ENCODE peak calls at places on chromosomes 6 and 20, in seven cellular contexts. Y, N, H, J, E, W and K are unnamed samples. For H3K36me3, the result is how much of the 10 kb centered on the place peaks cover.

GRCh38 chr6:44641344-44641743 is 253.8 kb downstream of the CDC5L start:
- DNase-seq in Y (no peak), N (no peak), H (no peak), J (no peak), E (no peak), W (no peak), K (no peak)

GRCh38 chr6:68689910-68690309 is 54.8 kb downstream of the ADGRB3 start:
- DNase-seq in Y (no peak), N (no peak), H (no peak), J (no peak), E (no peak), W (no peak), K (no peak)

GRCh38 chr6:30544666-30545272 is 11.5 kb downstream of the GNL1 start:
- DNase-seq in Y (peak), N (peak), H (peak), J (peak), E (peak), W (no peak), K (peak)

GRCh38 chr6:100186552-100186951 is 192.5 kb upstream of the MCHR2 start:
- DNase-seq in Y (no peak), N (no peak), H (no peak), J (no peak), E (no peak), W (no peak), K (no peak)

GRCh38 chr6:129744201-129744879 is 34.4 kb upstream of the ARHGAP18 start:
- DNase-seq in Y (peak), N (peak), H (no peak), J (peak), E (no peak), W (no peak), K (no peak)

GRCh38 chr6:119218548-119218947 is 131.0 kb downstream of the MAN1A1 start:
- DNase-seq in Y (no peak), N (no peak), H (no peak), J (no peak), E (no peak), W (no peak), K (no peak)

GRCh38 chr6:158703121-158703839 is 53.4 kb downstream of the SYTL3 start:
- DNase-seq in Y (no peak), N (no peak), H (no peak), J (no peak), E (peak), W (no peak), K (no peak)

GRCh38 chr20:38806855-38807655 is 1.6 kb downstream of the PPP1R16B start:
- DNase-seq in Y (peak), N (no peak), H (no peak), J (no peak), E (peak), W (no peak), K (no peak)

GRCh38 chr6:21595265-21595950 is 1.9 kb downstream of the SOX4 start:
- DNase-seq in Y (no peak), N (no peak), H (no peak), J (no peak), E (peak), W (no peak), K (no peak)

GRCh38 chr6:129029778-129030177 is 146.8 kb downstream of the LAMA2 start:
- DNase-seq in Y (peak), N (no peak), H (no peak), J (no peak), E (no peak), W (no peak), K (no peak)

GRCh38 chr20:61170921-61171320 is 81.1 kb upstream of the CDH4 start:
- DNase-seq in Y (no peak), N (no peak), H (no peak), J (no peak), E (no peak), W (no peak), K (no peak)

GRCh38 chr6:135280375-135281136 is 99.4 kb downstream of the MYB start:
- DNase-seq in Y (no peak), N (no peak), H (no peak), J (no peak), E (peak), W (no peak), K (no peak)

GRCh38 chr20:23122321-23122720 is 36.2 kb upstream of the CD93 start:
- DNase-seq in Y (no peak), N (no peak), H (no peak), J (no peak), E (no peak), W (no peak), K (no peak)

GRCh38 chr20:48278961-48279481 is 493.7 kb upstream of the SULF2 start:
- DNase-seq in Y (no peak), N (no peak), H (no peak), J (no peak), E (no peak), W (no peak), K (no peak)

GRCh38 chr6:137155830-137156229 is 17.6 kb downstream of the IL22RA2 start:
- DNase-seq in Y (no peak), N (no peak), H (no peak), J (no peak), E (no peak), W (peak), K (no peak)
- TF ChIP-seq POLR2AphosphoS5 in Y (no peak), N (no peak), H (no peak), J (no peak), E (no peak), W (no peak), K (no peak)

DNA sequence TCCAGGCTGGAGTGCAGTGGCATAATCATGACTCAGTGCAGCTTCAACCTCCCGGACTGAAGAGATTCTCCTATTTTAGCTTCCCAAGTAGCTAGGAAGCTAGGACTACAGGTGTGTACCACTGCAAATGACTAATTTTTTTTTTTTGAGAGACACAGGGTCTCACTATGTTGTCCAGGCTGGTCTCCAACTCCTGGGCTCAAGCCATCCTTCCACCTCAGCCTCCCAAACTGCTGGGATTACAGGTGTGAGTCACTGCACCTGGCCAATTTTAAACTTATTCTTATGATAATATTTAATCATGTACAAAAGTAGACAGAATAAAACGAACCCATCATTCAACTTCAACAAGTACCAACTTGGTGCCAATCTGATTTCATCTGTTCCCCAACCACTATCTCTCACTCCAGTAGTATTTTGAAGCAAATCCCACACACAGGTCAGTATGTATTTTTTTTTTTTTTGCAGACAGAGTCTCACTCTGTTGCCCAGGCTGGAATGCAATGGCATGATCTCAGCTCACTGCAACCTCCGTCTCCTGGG is 32.5 kb downstream of the BCL2L1 start:
- DNase-seq in Y (no peak), N (no peak), H (no peak), J (no peak), E (no peak), W (no peak), K (no peak)
- H3K36me3 ChIP-seq in Y (under half), N (under half), H (half or more), J (half or more), E (under half), W (under half), K (under half)

GRCh38 chr20:13219327-13220193 is 1.5 kb upstream of the ISM1 start:
- DNase-seq in Y (peak), N (no peak), H (no peak), J (no peak), E (no peak), W (no peak), K (no peak)

GRCh38 chr20:13220857-13221297 is at the start of gene ISM1:
- DNase-seq in Y (peak), N (no peak), H (no peak), J (no peak), E (peak), W (no peak), K (no peak)

GRCh38 chr20:13221673-13222318 is 722 bp downstream of the ISM1 start:
- DNase-seq in Y (peak), N (peak), H (no peak), J (peak), E (peak), W (no peak), K (no peak)

GRCh38 chr20:13221313-13221672 is 219 bp downstream of the ISM1 start:
- DNase-seq in Y (no peak), N (no peak), H (no peak), J (no peak), E (no peak), W (no peak), K (no peak)

DNA sequence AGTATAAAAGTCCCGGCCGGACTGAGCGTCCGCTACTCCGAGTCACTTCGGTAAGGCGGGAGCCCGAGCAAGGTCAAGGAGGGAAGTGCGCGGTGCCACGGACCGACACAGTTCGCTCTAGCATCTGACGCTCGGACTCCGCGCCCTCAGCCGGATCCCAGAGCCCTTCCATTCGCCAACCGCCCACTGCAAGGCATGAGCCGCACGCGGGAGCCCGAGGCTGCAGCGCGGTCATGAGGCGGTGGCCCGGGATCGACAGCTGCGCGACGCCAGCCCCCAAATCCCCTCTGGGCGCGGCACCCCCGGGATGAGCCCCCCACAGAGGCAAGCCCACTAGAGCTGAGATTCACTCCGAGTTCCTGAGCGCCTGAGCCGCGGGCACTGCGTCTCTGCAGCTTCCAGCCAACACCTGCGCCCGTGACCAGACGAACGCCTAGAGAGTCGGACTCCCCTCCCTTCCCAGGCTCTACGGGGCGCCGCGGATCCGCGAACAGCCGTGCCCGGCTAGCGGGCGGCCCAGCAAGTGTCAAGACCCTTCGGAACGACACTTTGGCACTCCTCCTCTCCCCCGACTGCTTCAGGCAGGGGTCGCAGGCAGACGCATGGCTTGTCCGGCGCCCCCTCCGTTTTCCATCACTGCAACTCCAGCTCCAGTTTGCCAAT is 749 bp upstream of the ISM1 start:
- DNase-seq in Y (peak), N (no peak), H (no peak), J (no peak), E (peak), W (no peak), K (no peak)
- TF ChIP-seq REST in Y (no peak), N (no peak), H (no peak), J (no peak), E (no peak), W (no peak), K (no peak)

GRCh38 chr20:50723672-50724071 is 7.7 kb upstream of the PARD6B start:
- DNase-seq in Y (no peak), N (no peak), H (no peak), J (no peak), E (no peak), W (no peak), K (no peak)

GRCh38 chr20:50726955-50727791 is 4.2 kb upstream of the PARD6B start:
- DNase-seq in Y (no peak), N (no peak), H (no peak), J (no peak), E (no peak), W (no peak), K (no peak)

GRCh38 chr20:50724112-50724724 is 7.2 kb upstream of the PARD6B start:
- DNase-seq in Y (no peak), N (no peak), H (no peak), J (no peak), E (no peak), W (no peak), K (no peak)

GRCh38 chr20:50725722-50726000 is 5.7 kb upstream of the PARD6B start:
- DNase-seq in Y (no peak), N (no peak), H (no peak), J (no peak), E (no peak), W (no peak), K (no peak)

DNA sequence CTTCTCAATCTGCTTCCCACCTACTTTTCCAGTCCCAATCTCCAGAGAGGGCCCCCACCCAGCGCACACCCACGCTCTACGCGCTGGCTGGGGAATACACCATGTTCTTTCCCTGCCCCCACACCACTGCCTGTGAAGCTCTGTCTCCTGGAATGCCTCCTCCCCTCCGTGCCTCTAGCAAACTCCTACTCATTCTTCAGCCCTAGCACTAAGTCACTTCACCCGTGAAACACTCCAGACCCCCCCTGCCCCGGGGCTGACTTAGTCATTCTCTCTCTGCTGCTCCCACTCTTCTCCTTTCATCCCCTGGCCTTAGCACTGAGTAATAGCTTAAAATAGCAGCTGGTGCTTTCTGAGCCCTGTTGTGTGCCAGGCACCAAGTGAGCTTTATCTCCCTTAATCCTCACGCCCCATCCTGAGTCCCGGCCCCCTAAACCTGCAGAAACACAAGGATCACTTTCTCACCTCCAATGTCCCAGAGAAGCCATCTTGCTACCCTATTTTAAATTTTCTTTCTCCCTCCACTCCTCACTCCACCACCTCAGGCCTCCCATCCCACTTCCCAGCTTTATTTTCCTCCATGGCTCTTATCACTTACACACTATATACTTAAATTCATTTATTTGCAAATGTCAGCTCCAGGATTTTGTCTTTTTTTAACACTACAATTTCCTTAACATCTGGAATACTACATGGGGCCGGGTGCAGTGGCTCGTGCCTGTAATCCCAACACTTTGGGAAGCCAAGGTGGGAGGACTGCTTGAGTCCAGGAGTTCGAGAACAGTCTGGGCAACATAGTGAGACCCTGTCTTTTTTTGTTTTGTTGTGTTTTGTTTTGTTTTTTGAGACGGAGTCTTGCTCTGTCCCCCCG is 6.3 kb upstream of the PARD6B start:
- DNase-seq in Y (peak), N (peak), H (peak), J (peak), E (peak), W (no peak), K (no peak)
- TF ChIP-seq POLR2AphosphoS5 in Y (no peak), N (peak), H (peak), J (no peak), E (no peak), W (no peak), K (peak)

GRCh38 chr6:43376551-43376981 is 7.1 kb upstream of the ZNF318 start:
- DNase-seq in Y (no peak), N (no peak), H (no peak), J (no peak), E (no peak), W (peak), K (no peak)

GRCh38 chr6:43375693-43376092 is 6.2 kb upstream of the ZNF318 start:
- DNase-seq in Y (no peak), N (no peak), H (no peak), J (no peak), E (no peak), W (no peak), K (no peak)

GRCh38 chr6:43378631-43379030 is 9.2 kb upstream of the ZNF318 start:
- DNase-seq in Y (no peak), N (no peak), H (no peak), J (no peak), E (no peak), W (no peak), K (no peak)

GRCh38 chr6:43373252-43373875 is 3.9 kb upstream of the ZNF318 start:
- DNase-seq in Y (no peak), N (no peak), H (no peak), J (no peak), E (no peak), W (no peak), K (no peak)

DNA sequence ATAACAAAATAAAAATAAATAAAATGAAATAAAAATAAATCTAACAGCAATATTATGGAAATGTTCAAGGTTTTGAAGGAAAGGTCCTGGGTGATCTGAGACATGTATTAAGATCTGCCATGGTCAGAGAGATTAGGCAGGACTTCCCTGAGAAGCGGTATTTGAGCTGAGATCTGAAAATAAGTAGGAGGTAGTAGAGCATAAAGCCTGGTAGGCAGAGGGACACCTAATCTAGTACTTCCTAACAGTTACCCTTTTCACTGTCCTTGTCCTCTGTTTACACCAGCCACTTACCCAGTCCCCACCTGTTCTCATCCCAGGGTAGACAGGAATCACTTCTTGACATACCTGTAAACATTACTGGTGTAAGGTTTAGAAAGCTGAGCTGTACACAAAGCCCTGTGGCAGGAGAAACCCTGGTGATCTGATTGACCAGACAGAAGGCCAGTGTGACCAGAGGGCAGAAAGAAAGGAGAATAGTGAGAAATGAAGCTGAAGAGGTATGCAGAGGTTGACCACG is 8.3 kb upstream of the ZNF318 start:
- DNase-seq in Y (no peak), N (no peak), H (no peak), J (peak), E (no peak), W (no peak), K (no peak)
- H3K36me3 ChIP-seq in Y (under half), N (under half), H (under half), J (under half), E (under half), W (under half), K (under half)

GRCh38 chr6:165568326-165568725 is 94.7 kb downstream of the PDE10A start:
- DNase-seq in Y (no peak), N (no peak), H (no peak), J (no peak), E (no peak), W (no peak), K (no peak)

GRCh38 chr6:165566088-165566828 is 96.8 kb downstream of the PDE10A start:
- DNase-seq in Y (no peak), N (no peak), H (no peak), J (no peak), E (peak), W (no peak), K (no peak)

GRCh38 chr6:165557674-165558073 is 105.4 kb downstream of the PDE10A start:
- DNase-seq in Y (no peak), N (no peak), H (no peak), J (no peak), E (no peak), W (no peak), K (no peak)

GRCh38 chr6:165559632-165560031 is 103.4 kb downstream of the PDE10A start:
- DNase-seq in Y (no peak), N (no peak), H (no peak), J (no peak), E (no peak), W (no peak), K (no peak)

DNA sequence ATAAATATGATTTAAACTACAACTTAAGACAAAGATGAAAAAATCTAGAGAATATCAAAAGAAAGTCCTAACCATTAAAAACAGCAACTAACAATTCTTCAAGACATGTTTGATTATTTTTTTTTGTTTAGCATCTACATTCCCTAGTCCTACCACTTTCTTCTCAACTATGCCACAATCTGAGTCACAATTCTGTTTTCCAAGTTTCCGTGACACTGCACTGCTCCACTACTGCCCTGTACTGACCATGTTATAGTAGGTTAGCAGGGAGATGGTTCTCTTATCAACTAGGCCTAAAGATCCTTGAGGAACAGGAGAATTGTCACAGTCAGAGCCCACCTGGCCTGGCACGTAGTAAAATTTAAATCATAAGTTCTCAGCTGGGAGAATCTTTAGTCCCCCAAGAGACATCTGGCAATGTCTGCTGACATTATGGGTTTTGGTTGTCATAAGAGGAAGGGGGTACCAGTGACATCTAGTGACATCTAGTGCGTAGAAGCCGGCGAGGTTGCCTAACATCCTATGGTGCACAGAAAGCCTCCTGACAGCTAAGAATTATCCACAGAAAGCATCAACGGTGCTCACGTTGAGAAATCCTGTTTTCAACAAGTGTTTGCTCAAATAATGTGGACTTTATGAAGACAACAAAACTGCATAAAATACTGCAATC is 100.5 kb downstream of the PDE10A start:
- DNase-seq in Y (no peak), N (no peak), H (no peak), J (no peak), E (no peak), W (no peak), K (no peak)
- TF ChIP-seq REST in Y (no peak), N (no peak), H (no peak), J (no peak), E (no peak), W (no peak), K (no peak)

GRCh38 chr6:109059148-109059547 is 35.5 kb downstream of the SESN1 start:
- DNase-seq in Y (no peak), N (no peak), H (no peak), J (peak), E (no peak), W (no peak), K (no peak)
- TF ChIP-seq POLR2AphosphoS5 in Y (no peak), N (no peak), H (no peak), J (no peak), E (no peak), W (no peak), K (no peak)